ENCODE peak calls at places on chromosomes 12 and 14, in five cellular contexts. E is HepG2, O is NT2/D1, Q is GM12878, T is H1. B is an unnamed sample.
A peak's percentile ranks its signal among the peaks of the same experiment; 100 is the strongest.

GRCh38 chr12:3022961-3023360 is 54.2 kb upstream of the TSPAN9 start:
- DNase-seq in E (no peak), O (no peak), Q (no peak), T (no peak), B (no peak)

GRCh38 chr14:93085916-93086315 is 29.8 kb downstream of the ITPK1 start:
- DNase-seq in E (no peak), O (peak; percentile 52), Q (no peak), T (no peak), B (no peak)

GRCh38 chr12:85951823-85952222 is 77.7 kb downstream of the NTS start:
- DNase-seq in E (no peak), O (no peak), Q (no peak), T (no peak), B (no peak)

GRCh38 chr12:101857043-101857558 is 20.3 kb upstream of the DRAM1 start:
- DNase-seq in E (no peak), O (no peak), Q (no peak), T (no peak), B (peak; percentile 9)

GRCh38 chr14:45359766-45360165 is 106.8 kb upstream of the MIS18BP1 start:
- DNase-seq in E (no peak), O (no peak), Q (no peak), T (no peak), B (no peak)

GRCh38 chr12:6767592-6768384 is 1.6 kb downstream of the PTMS start:
- DNase-seq in E (peak; percentile 68), O (no peak), Q (no peak), T (no peak), B (no peak)

GRCh38 chr14:64786296-64787149 is 82.3 kb downstream of the PLEKHG3 start:
- DNase-seq in E (no peak), O (no peak), Q (no peak), T (no peak), B (no peak)

GRCh38 chr12:122021193-122021821 is 377 bp upstream of the BCL7A start:
- DNase-seq in E (no peak), O (no peak), Q (no peak), T (no peak), B (peak; percentile 39)

GRCh38 chr12:5739862-5740370 is 205.1 kb downstream of the ANO2 start:
- DNase-seq in E (no peak), O (no peak), Q (no peak), T (no peak), B (no peak)

GRCh38 chr12:46124848-46125619 is 134.7 kb upstream of the SCAF11 start:
- DNase-seq in E (peak; percentile 59), O (peak; percentile 52), Q (no peak), T (no peak), B (peak; percentile 60)

GRCh38 chr12:71432936-71433335 is 6.7 kb upstream of the LGR5 start:
- DNase-seq in E (no peak), O (no peak), Q (no peak), T (no peak), B (no peak)

GRCh38 chr14:101476931-101477553 is 84.3 kb upstream of the DIO3 start:
- DNase-seq in E (peak; percentile 49), O (peak; percentile 42), Q (no peak), T (peak; percentile 36), B (peak; percentile 69)

GRCh38 chr12:94180558-94181296 is 32.4 kb downstream of the PLXNC1 start:
- DNase-seq in E (peak; percentile 6), O (no peak), Q (no peak), T (no peak), B (no peak)

GRCh38 chr12:115980339-115980738 is 297.2 kb downstream of the MED13L start:
- DNase-seq in E (no peak), O (no peak), Q (no peak), T (no peak), B (no peak)

GRCh38 chr12:19779393-19780056 is 340.2 kb downstream of the AEBP2 start:
- DNase-seq in E (no peak), O (no peak), Q (no peak), T (no peak), B (no peak)

GRCh38 chr14:50821471-50822464 is 9.2 kb downstream of the NIN start:
- DNase-seq in E (no peak), O (no peak), Q (peak; percentile 54), T (no peak), B (no peak)

GRCh38 chr12:52004042-52004648 is 2.6 kb upstream of the TAMALIN start:
- DNase-seq in E (peak; percentile 40), O (no peak), Q (no peak), T (no peak), B (peak; percentile 63)

GRCh38 chr12:109678732-109679131 is 34.9 kb upstream of the FAM222A start:
- DNase-seq in E (no peak), O (no peak), Q (no peak), T (no peak), B (no peak)

GRCh38 chr12:55072093-55072492 is 52.3 kb downstream of the NEUROD4 start:
- DNase-seq in E (peak; percentile 23), O (peak; percentile 63), Q (no peak), T (no peak), B (no peak)

GRCh38 chr14:61653507-61653906 is 41.8 kb upstream of the HIF1A start:
- DNase-seq in E (no peak), O (no peak), Q (no peak), T (no peak), B (no peak)

GRCh38 chr14:94389731-94390371 is 1.4 kb upstream of the SERPINA1 start:
- DNase-seq in E (no peak), O (no peak), Q (no peak), T (no peak), B (no peak)

GRCh38 chr14:94392510-94392935 is 4.1 kb upstream of the SERPINA1 start:
- DNase-seq in E (peak; percentile 59), O (no peak), Q (peak; percentile 38), T (no peak), B (no peak)

GRCh38 chr14:94388896-94389469 is 581 bp upstream of the SERPINA1 start:
- DNase-seq in E (no peak), O (no peak), Q (no peak), T (no peak), B (no peak)

GRCh38 chr14:94391284-94391914 is 3.0 kb upstream of the SERPINA1 start:
- DNase-seq in E (no peak), O (no peak), Q (no peak), T (no peak), B (no peak)

GRCh38 chr14:94390372-94391086 is 2.1 kb upstream of the SERPINA1 start:
- DNase-seq in E (no peak), O (no peak), Q (no peak), T (no peak), B (no peak)
- TF ChIP-seq SUZ12 in E (no peak), O (no peak), Q (no peak), T (no peak), B (no peak)

GRCh38 chr12:25686351-25686750 is 133.3 kb upstream of the LMNTD1 start:
- DNase-seq in E (no peak), O (no peak), Q (no peak), T (no peak), B (no peak)
- TF ChIP-seq SUZ12 in E (no peak), O (no peak), Q (no peak), T (no peak), B (no peak)

GRCh38 chr14:100467939-100468338 is 119.3 kb downstream of the BEGAIN start:
- DNase-seq in E (no peak), O (no peak), Q (no peak), T (no peak), B (no peak)

GRCh38 chr14:100469632-100470522 is 117.3 kb downstream of the BEGAIN start:
- DNase-seq in E (no peak), O (no peak), Q (no peak), T (no peak), B (no peak)

GRCh38 chr14:100467046-100467750 is 120.0 kb downstream of the BEGAIN start:
- DNase-seq in E (no peak), O (no peak), Q (no peak), T (no peak), B (no peak)

GRCh38 chr14:100470523-100470897 is 116.7 kb downstream of the BEGAIN start:
- DNase-seq in E (no peak), O (no peak), Q (no peak), T (no peak), B (no peak)

GRCh38 chr14:100468557-100468956 is 118.7 kb downstream of the BEGAIN start:
- DNase-seq in E (no peak), O (no peak), Q (no peak), T (no peak), B (no peak)
- TF ChIP-seq SUZ12 in E (no peak), O (no peak), Q (no peak), T (no peak), B (no peak)

GRCh38 chr12:27614386-27614785 is 81.9 kb upstream of the REP15 start:
- DNase-seq in E (no peak), O (no peak), Q (no peak), T (no peak), B (no peak)

GRCh38 chr12:27608890-27609289 is 84.9 kb downstream of the PPFIBP1 start:
- DNase-seq in E (no peak), O (no peak), Q (no peak), T (no peak), B (no peak)

GRCh38 chr12:27607611-27608010 is 83.6 kb downstream of the PPFIBP1 start:
- DNase-seq in E (no peak), O (no peak), Q (no peak), T (no peak), B (no peak)

GRCh38 chr12:27606986-27607385 is 83.0 kb downstream of the PPFIBP1 start:
- DNase-seq in E (peak; percentile 14), O (no peak), Q (no peak), T (no peak), B (no peak)

GRCh38 chr12:27610380-27610779 is 85.9 kb upstream of the REP15 start:
- DNase-seq in E (no peak), O (no peak), Q (no peak), T (no peak), B (no peak)
- TF ChIP-seq SUZ12 in E (no peak), O (no peak), Q (no peak), T (no peak), B (no peak)

GRCh38 chr14:58918066-58918465 is 270.4 kb upstream of the DAAM1 start:
- DNase-seq in E (no peak), O (no peak), Q (no peak), T (no peak), B (no peak)
- TF ChIP-seq SUZ12 in E (no peak), O (no peak), Q (no peak), T (no peak), B (no peak)

DNA sequence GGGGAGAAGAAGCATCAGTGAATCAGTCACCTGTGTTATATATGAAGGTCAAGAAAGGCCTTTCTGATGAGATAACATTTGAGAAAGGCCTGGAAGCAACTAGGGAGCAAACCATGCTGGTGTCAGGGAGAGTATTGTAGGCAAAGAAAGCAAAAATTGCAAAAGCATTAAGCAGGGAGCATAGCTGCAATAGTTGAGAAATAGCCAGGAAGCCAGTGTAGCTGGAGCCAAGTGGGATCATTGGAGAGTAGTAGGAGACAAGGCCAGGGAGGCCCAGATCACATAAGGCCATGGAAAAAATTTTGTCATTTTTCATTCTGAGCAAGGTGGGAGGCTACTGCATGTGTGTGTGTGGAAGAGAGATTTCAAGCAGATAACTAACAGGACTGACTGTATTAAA is 18.8 kb upstream of the MAGOHB start:
- DNase-seq in E (no peak), O (no peak), Q (no peak), T (no peak), B (no peak)
- TF ChIP-seq SUZ12 in E (no peak), O (no peak), Q (no peak), T (no peak), B (no peak)

GRCh38 chr14:103740991-103741689 is 25.5 kb downstream of the ZFYVE21 start:
- DNase-seq in E (no peak), O (no peak), Q (no peak), T (no peak), B (no peak)
- TF ChIP-seq SUZ12 in E (no peak), O (no peak), Q (no peak), T (no peak), B (no peak)

GRCh38 chr14:80978403-80978802 is 23.0 kb downstream of the TSHR start:
- DNase-seq in E (no peak), O (no peak), Q (no peak), T (no peak), B (no peak)
- TF ChIP-seq SUZ12 in E (no peak), O (no peak), Q (no peak), T (no peak), B (no peak)